ENCODE peak calls at places on chromosomes 5 and 9, in ten cellular contexts. R is hepatocyte; C is NCI-H1105 treated with DMSO at 0.1 percent for 48 hours; G is stimulated activated CD4-positive, alpha-beta T cell treated with anti-CD3 and anti-CD28 coated beads, Interleukin-4, amount 100 ng/mL, for 24 hours; I is prostate gland; X is NCI-H510A; Q is GM04504; T is mucosa of gallbladder; Y is left lobe of liver; M is WERI-Rb-1. A is an unnamed sample.

GRCh38 chr5:176653401-176653800 is 6.1 kb downstream of the TSPAN17 start:
- DNase-seq in G (peak; percentile 90), R (no peak), M (no peak), Q (no peak), I (no peak), Y (no peak), T (no peak), C (no peak), X (no peak), A (peak; percentile 58)

GRCh38 chr5:178116406-178116885 is 3.1 kb downstream of the N4BP3 start:
- DNase-seq in T (no peak), G (peak; percentile 58), Y (no peak), X (no peak), R (no peak), Q (no peak), I (no peak), M (no peak), C (no peak), A (no peak)

GRCh38 chr5:127757576-127757975 is 54.4 kb downstream of the CCDC192 start:
- DNase-seq in M (peak; percentile 65), T (peak; percentile 35), C (no peak), I (peak; percentile 43), Y (no peak), Q (peak; percentile 22), G (no peak), X (no peak), R (peak; percentile 56), A (peak; percentile 78)

GRCh38 chr9:112248722-112249121 is 73.6 kb upstream of the SUSD1 start:
- DNase-seq in I (no peak), M (no peak), T (no peak), Y (no peak), R (no peak), C (no peak), G (no peak), Q (no peak), X (no peak), A (peak; percentile 39)

GRCh38 chr5:149887622-149888183 is 56.9 kb downstream of the PDE6A start:
- DNase-seq in R (peak; percentile 50), Q (no peak), G (no peak), M (no peak), C (no peak), Y (no peak), X (no peak), I (no peak), T (peak; percentile 20), A (peak; percentile 39)

GRCh38 chr5:61279725-61280124 is 52.3 kb upstream of the ZSWIM6 start:
- DNase-seq in T (no peak), G (no peak), R (no peak), C (peak; percentile 41), Q (no peak), Y (no peak), I (no peak), X (no peak), M (no peak), A (no peak)

GRCh38 chr9:114280636-114281315 is 42.1 kb upstream of the ORM1 start:
- DNase-seq in G (no peak), T (no peak), Q (peak; percentile 55), M (peak; percentile 3), Y (no peak), I (no peak), R (no peak), X (no peak), C (no peak), A (no peak)

GRCh38 chr9:97555164-97555563 is 53.7 kb downstream of the TMOD1 start:
- DNase-seq in X (no peak), G (no peak), I (no peak), C (no peak), T (no peak), R (no peak), Y (no peak), Q (no peak), M (peak; percentile 70), A (no peak)

GRCh38 chr9:18857769-18858168 is 175.2 kb downstream of the SAXO1 start:
- DNase-seq in C (no peak), R (no peak), M (no peak), Q (peak; percentile 34), Y (no peak), G (no peak), X (no peak), I (no peak), T (no peak), A (no peak)

GRCh38 chr9:17574342-17574741 is 4.5 kb upstream of the SH3GL2 start:
- DNase-seq in T (no peak), C (no peak), I (no peak), Y (no peak), G (no peak), R (no peak), X (no peak), Q (no peak), M (no peak), A (no peak)

GRCh38 chr9:34519321-34520020 is 3.3 kb downstream of the ENHO start:
- DNase-seq in C (no peak), Y (no peak), G (no peak), X (no peak), T (no peak), M (no peak), I (no peak), Q (no peak), R (no peak), A (no peak)

GRCh38 chr9:130138791-130139190 is 33.4 kb upstream of the NCS1 start:
- DNase-seq in Q (peak; percentile 81), M (peak; percentile 43), C (no peak), T (peak; percentile 70), I (peak; percentile 57), G (no peak), X (no peak), R (peak; percentile 78), Y (no peak), A (no peak)

GRCh38 chr9:127945338-127945737 is 7.7 kb upstream of the DPM2 start:
- DNase-seq in M (no peak), G (no peak), C (no peak), X (no peak), I (no peak), Q (no peak), T (no peak), R (no peak), Y (no peak), A (no peak)

GRCh38 chr5:9112520-9113291 is 433.2 kb downstream of the SEMA5A start:
- DNase-seq in G (no peak), Y (no peak), M (no peak), T (no peak), I (no peak), X (no peak), C (no peak), R (no peak), Q (no peak), A (no peak)

GRCh38 chr5:61257421-61257820 is 74.6 kb upstream of the ZSWIM6 start:
- DNase-seq in M (no peak), G (no peak), I (no peak), X (no peak), Q (no peak), Y (no peak), R (no peak), T (no peak), C (no peak), A (peak; percentile 11)

GRCh38 chr9:123488683-123489321 is 132.8 kb downstream of the CRB2 start:
- DNase-seq in Y (no peak), M (no peak), X (no peak), C (no peak), I (no peak), T (no peak), R (no peak), G (no peak), Q (no peak), A (no peak)

GRCh38 chr5:142703153-142703552 is 17.3 kb upstream of the FGF1 start:
- DNase-seq in M (no peak), C (no peak), T (no peak), Y (no peak), R (no peak), G (no peak), Q (no peak), I (no peak), X (no peak), A (no peak)

GRCh38 chr9:34185778-34186551 is 7.1 kb downstream of the UBAP1 start:
- DNase-seq in X (no peak), Y (peak; percentile 43), T (no peak), I (peak; percentile 25), C (peak; percentile 71), G (peak; percentile 31), M (no peak), R (peak; percentile 38), Q (peak; percentile 90), A (peak; percentile 93)

GRCh38 chr5:140261403-140262171 is 41.3 kb downstream of the PFDN1 start:
- DNase-seq in C (peak; percentile 72), M (no peak), Y (peak; percentile 67), Q (peak; percentile 71), T (peak; percentile 87), R (peak; percentile 88), G (peak; percentile 27), X (no peak), I (peak; percentile 87), A (peak; percentile 86)

GRCh38 chr9:100884518-100884917 is 144.0 kb upstream of the PLPPR1 start:
- DNase-seq in R (peak; percentile 11), C (no peak), X (no peak), T (no peak), M (no peak), I (no peak), Y (no peak), G (no peak), Q (no peak), A (no peak)

GRCh38 chr5:126976520-126977172 is 53.7 kb downstream of the MARCHF3 start:
- DNase-seq in Q (no peak), X (no peak), T (no peak), Y (no peak), M (no peak), C (no peak), I (no peak), R (no peak), G (no peak), A (no peak)

GRCh38 chr9:81032831-81033230 is 656.5 kb downstream of the TLE1 start:
- DNase-seq in T (no peak), I (no peak), G (no peak), X (no peak), R (no peak), Q (no peak), M (no peak), Y (no peak), C (no peak), A (no peak)

GRCh38 chr5:79133657-79134451 is 22.2 kb downstream of the BHMT start:
- DNase-seq in C (peak; percentile 52), G (peak; percentile 75), T (peak; percentile 71), Q (peak; percentile 66), I (peak; percentile 49), R (peak; percentile 83), Y (no peak), X (peak; percentile 8), M (peak; percentile 81), A (peak; percentile 80)

GRCh38 chr5:121199238-121199999 is 652.3 kb upstream of the FTMT start:
- DNase-seq in T (no peak), R (peak; percentile 28), G (no peak), M (no peak), Y (no peak), C (no peak), I (no peak), X (no peak), Q (peak; percentile 44), A (peak; percentile 34)

GRCh38 chr5:127061956-127062355 is 11.3 kb downstream of the C5orf63 start:
- DNase-seq in I (no peak), Q (no peak), M (no peak), C (no peak), T (no peak), G (no peak), X (no peak), R (no peak), Y (no peak), A (no peak)

GRCh38 chr5:72402381-72402890 is 82.3 kb downstream of the PTCD2 start:
- DNase-seq in T (no peak), G (no peak), M (no peak), Y (no peak), R (no peak), X (no peak), C (no peak), Q (no peak), I (no peak), A (peak; percentile 43)

GRCh38 chr5:119275873-119276214 is 80.0 kb upstream of the TNFAIP8 start:
- DNase-seq in Q (no peak), Y (no peak), X (no peak), C (no peak), G (peak; percentile 71), R (no peak), T (no peak), M (peak; percentile 23), I (no peak), A (no peak)

GRCh38 chr5:150593593-150593992 is 46.9 kb upstream of the SYNPO start:
- DNase-seq in T (no peak), G (no peak), Y (no peak), Q (no peak), I (no peak), C (no peak), X (no peak), M (no peak), R (no peak), A (no peak)

A was measured in PC-3.